ENCODE peak calls at places on chromosomes 5 and 9, in nine cellular contexts. R, Z, U, Y, Q, S, L, V and A are unnamed samples.

GRCh38 chr5:176661676-176662075 is 14.4 kb downstream of the TSPAN17 start:
- DNase-seq in S (no peak), L (no peak), Z (no peak), U (no peak), Q (no peak), Y (no peak), V (no peak), R (no peak), A (no peak)

GRCh38 chr5:14125262-14125661 is 17.9 kb upstream of the TRIO start:
- DNase-seq in Z (no peak), Y (no peak), V (no peak), Q (no peak), R (no peak), L (no peak), S (no peak), U (no peak), A (no peak)

GRCh38 chr5:68661237-68661636 is 432.6 kb upstream of the SLC30A5 start:
- DNase-seq in Z (no peak), R (no peak), U (no peak), S (no peak), V (peak; percentile 8), Q (peak; percentile 68), Y (no peak), L (peak; percentile 41), A (no peak)

GRCh38 chr5:137858223-137858916 is 9.3 kb upstream of the MYOT start:
- DNase-seq in L (peak; percentile 41), R (peak; percentile 58), Y (no peak), Z (no peak), Q (peak; percentile 53), V (peak; percentile 9), S (no peak), U (no peak), A (no peak)

GRCh38 chr9:101354143-101354764 is 30.6 kb downstream of the BAAT start:
- DNase-seq in U (no peak), V (no peak), Q (no peak), R (no peak), S (no peak), Y (no peak), Z (no peak), L (no peak), A (no peak)

GRCh38 chr5:133304707-133305216 is 252.9 kb downstream of the HSPA4 start:
- DNase-seq in S (no peak), L (no peak), U (no peak), V (no peak), Q (no peak), Y (no peak), R (no peak), Z (no peak), A (no peak)

GRCh38 chr9:89153618-89154017 is 25.0 kb downstream of the SHC3 start:
- DNase-seq in Z (no peak), U (no peak), Q (peak; percentile 95), V (peak; percentile 89), R (no peak), Y (no peak), L (peak; percentile 80), S (no peak), A (peak; percentile 73)

GRCh38 chr5:95863383-95863757 is 40.8 kb upstream of the GLRX start:
- DNase-seq in V (no peak), S (peak; percentile 67), Y (no peak), Z (peak; percentile 48), Q (peak; percentile 93), L (peak; percentile 81), R (no peak), U (no peak), A (no peak)

GRCh38 chr9:110288503-110288902 is 32.2 kb upstream of the TXN start:
- DNase-seq in R (no peak), L (no peak), U (no peak), V (no peak), Z (no peak), Q (no peak), Y (no peak), S (no peak), A (no peak)

GRCh38 chr9:99134893-99135341 is 30.0 kb downstream of the TGFBR1 start:
- DNase-seq in Z (no peak), Y (peak; percentile 34), V (peak; percentile 24), U (no peak), R (peak; percentile 36), S (no peak), L (peak; percentile 22), Q (peak; percentile 38), A (no peak)

GRCh38 chr5:147176422-147176821 is 58.4 kb upstream of the STK32A start:
- DNase-seq in V (no peak), L (peak; percentile 21), Y (no peak), R (no peak), U (no peak), Q (no peak), S (no peak), Z (no peak), A (no peak)

GRCh38 chr5:178499352-178499751 is 90.8 kb downstream of the COL23A1 start:
- DNase-seq in Z (no peak), R (no peak), V (no peak), U (no peak), L (no peak), Y (no peak), S (no peak), Q (no peak), A (no peak)

GRCh38 chr9:120701248-120701647 is 13.0 kb downstream of the MEGF9 start:
- DNase-seq in Y (no peak), Z (no peak), U (no peak), L (no peak), V (no peak), R (no peak), S (no peak), Q (no peak), A (no peak)

GRCh38 chr9:130927338-130927737 is 11.7 kb downstream of the FIBCD1 start:
- DNase-seq in Z (no peak), Y (no peak), R (no peak), U (no peak), Q (no peak), L (no peak), S (no peak), V (no peak), A (no peak)

GRCh38 chr9:87516222-87516930 is 18.7 kb downstream of the DAPK1 start:
- DNase-seq in S (peak; percentile 30), Y (no peak), Q (peak; percentile 72), Z (peak; percentile 56), R (no peak), L (peak; percentile 79), U (peak; percentile 28), V (peak; percentile 71), A (no peak)

GRCh38 chr5:110896901-110897300 is 158.1 kb downstream of the SLC25A46 start:
- DNase-seq in L (peak; percentile 48), R (no peak), Z (no peak), Y (peak; percentile 34), V (peak; percentile 14), Q (peak; percentile 77), U (no peak), S (no peak), A (no peak)

GRCh38 chr5:74649421-74649973 is 9.0 kb upstream of the ENC1 start:
- DNase-seq in S (no peak), Q (no peak), L (no peak), U (no peak), Z (no peak), V (no peak), R (no peak), Y (no peak), A (no peak)

GRCh38 chr5:135707302-135707701 is 127.2 kb upstream of the SLC25A48 start:
- DNase-seq in V (no peak), Y (no peak), Z (no peak), R (no peak), S (no peak), U (no peak), L (no peak), Q (no peak), A (no peak)

GRCh38 chr5:147558826-147559225 is 49.0 kb upstream of the DPYSL3 start:
- DNase-seq in Z (peak; percentile 46), L (peak; percentile 88), Q (peak; percentile 84), R (no peak), Y (no peak), S (peak; percentile 11), V (peak; percentile 68), U (peak; percentile 34), A (no peak)

DNA sequence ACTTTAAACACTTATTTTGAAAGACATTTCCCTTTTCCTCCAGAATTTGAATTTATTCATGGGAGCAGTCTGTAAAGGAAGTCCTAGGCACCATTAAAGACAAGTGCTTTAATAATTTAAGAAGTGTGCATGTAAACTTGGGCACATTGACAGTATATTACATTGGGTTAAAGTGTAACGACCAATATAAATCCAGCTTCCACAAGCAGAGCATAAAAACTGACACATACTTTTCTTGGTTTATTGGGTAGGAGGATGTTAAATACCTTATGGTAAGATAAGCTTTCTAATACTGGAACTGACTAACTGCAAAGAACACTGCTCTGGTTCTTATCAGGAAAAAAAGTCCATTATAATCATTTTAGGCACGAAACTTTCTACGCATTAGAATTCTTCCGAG is 1.1 kb upstream of the ENTREP1 start:
- DNase-seq in U (no peak), R (no peak), V (no peak), Q (no peak), Y (no peak), Z (no peak), L (no peak), S (no peak), A (no peak)
- H3K4me3 ChIP-seq in U (peak overlapping the region; percentile 81), R (no peak overlapping the region), V (no peak overlapping the region), Q (no peak overlapping the region), Y (no peak overlapping the region), Z (no peak overlapping the region), L (no peak overlapping the region), S (peak overlapping the region; percentile 64), A (peak overlapping the region; percentile 58)

DNA sequence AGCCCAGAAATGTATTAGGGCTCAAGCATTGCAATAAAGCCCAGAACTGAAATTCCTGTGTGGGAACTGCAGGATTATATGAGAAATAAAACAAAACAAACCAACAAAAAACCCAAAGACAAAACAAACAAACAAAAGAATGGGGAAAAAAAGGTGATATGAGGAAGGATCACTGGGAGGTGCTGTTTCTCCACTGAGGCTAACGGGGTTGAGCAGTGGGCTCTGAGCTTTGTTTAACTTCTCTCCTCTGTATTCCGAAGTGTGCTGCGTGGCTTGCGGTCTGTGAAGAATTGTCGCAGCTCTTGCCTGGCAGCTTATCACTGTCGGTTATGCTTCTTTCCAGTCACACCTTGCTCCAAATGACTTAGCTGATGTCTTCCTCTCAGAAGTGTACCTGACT is 106.3 kb downstream of the TENT4A start:
- DNase-seq in Z (no peak), U (no peak), R (no peak), Q (no peak), L (no peak), Y (no peak), V (no peak), S (no peak), A (no peak)
- TF ChIP-seq CTCF in Z (no peak), U (no peak), R (no peak), Q (no peak), L (no peak), Y (no peak), V (no peak), S (no peak), A (no peak)

GRCh38 chr9:96686638-96687335 is 31.7 kb upstream of the PRXL2C start:
- DNase-seq in Y (no peak), S (peak; percentile 44), R (no peak), L (peak; percentile 76), U (peak; percentile 83), Q (peak; percentile 69), V (peak; percentile 60), Z (peak; percentile 85), A (peak; percentile 40)
- H3K4me3 ChIP-seq in Y (peak overlapping the region; percentile 60), S (peak overlapping the region; percentile 71), R (no peak overlapping the region), L (peak overlapping the region; percentile 58), U (peak overlapping the region; percentile 76), Q (peak overlapping the region; percentile 51), V (peak overlapping the region; percentile 64), Z (peak overlapping the region; percentile 66), A (peak overlapping the region; percentile 51)

DNA sequence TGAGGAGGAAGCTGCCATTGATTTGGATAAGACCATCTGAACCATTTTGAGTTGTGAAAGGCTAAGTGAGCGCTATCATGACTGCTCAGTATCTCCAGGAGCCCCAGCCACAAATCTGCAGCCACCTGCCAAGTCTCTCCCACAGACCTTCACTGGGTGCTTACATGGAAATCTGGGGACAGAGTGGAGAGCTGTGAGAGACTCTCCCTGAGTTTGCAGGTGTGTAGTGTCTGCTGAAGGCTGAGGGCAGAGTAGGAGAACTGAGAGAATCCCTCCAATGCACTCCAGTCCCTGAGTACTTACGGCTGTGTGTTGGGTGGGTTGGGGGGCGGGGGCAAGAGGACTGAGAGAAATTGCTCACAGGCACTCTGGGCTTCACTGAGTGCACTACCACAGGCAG is 123.7 kb downstream of the PRELID2 start:
- DNase-seq in S (no peak), R (no peak), Q (no peak), Y (no peak), L (no peak), V (no peak), Z (no peak), U (no peak), A (no peak)
- TF ChIP-seq CTCF in S (no peak), R (no peak), Q (no peak), Y (no peak), L (no peak), V (no peak), Z (no peak), U (no peak), A (no peak)